ENCODE peak calls at places on chromosomes 5 and 9, in five cellular contexts. R, G, V, B and N are unnamed samples.

GRCh38 chr9:14400658-14400995 is 86.7 kb upstream of the NFIB start:
- DNase-seq in G (no peak), V (peak), B (no peak), R (peak), N (peak)

GRCh38 chr9:136023401-136024225 is 62.4 kb upstream of the UBAC1 start:
- DNase-seq in R (no peak), V (peak), B (peak), G (no peak), N (peak)

GRCh38 chr5:31408814-31409213 is 123.1 kb downstream of the DROSHA start:
- DNase-seq in B (no peak), R (no peak), G (no peak), V (peak), N (no peak)

GRCh38 chr5:135437796-135438560 is 9.2 kb downstream of the DCANP1 start:
- DNase-seq in G (no peak), B (peak), V (peak), R (no peak), N (peak)

GRCh38 chr9:129419382-129419899 is 201.5 kb downstream of the C9orf50 start:
- DNase-seq in G (no peak), V (no peak), B (no peak), R (no peak), N (no peak)

GRCh38 chr5:79750611-79751510 is 61.2 kb downstream of the CMYA5 start:
- DNase-seq in V (no peak), B (no peak), G (no peak), R (no peak), N (no peak)

GRCh38 chr9:128249914-128250838 is 25.6 kb downstream of the GOLGA2 start:
- DNase-seq in B (peak), G (no peak), R (peak), V (peak), N (no peak)

GRCh38 chr5:139457241-139457640 is 5.3 kb downstream of the ECSCR start:
- DNase-seq in V (no peak), G (no peak), R (no peak), B (no peak), N (no peak)

GRCh38 chr5:107248065-107248695 is 422.6 kb downstream of the EFNA5 start:
- DNase-seq in G (no peak), B (no peak), R (peak), V (peak), N (no peak)

GRCh38 chr5:57276353-57276752 is 102.5 kb downstream of the GPBP1 start:
- DNase-seq in G (no peak), V (peak), R (no peak), B (no peak), N (no peak)

GRCh38 chr5:95741458-95741857 is 10.3 kb downstream of the RHOBTB3 start:
- DNase-seq in G (no peak), R (no peak), V (no peak), B (no peak), N (no peak)

GRCh38 chr5:6590581-6590980 is 42.3 kb downstream of the NSUN2 start:
- DNase-seq in V (no peak), R (no peak), G (no peak), B (no peak), N (no peak)

GRCh38 chr9:22840641-22841040 is 394.0 kb downstream of the DMRTA1 start:
- DNase-seq in V (no peak), B (no peak), R (no peak), G (no peak), N (no peak)

GRCh38 chr5:1466631-1467265 is 21.5 kb upstream of the SLC6A3 start:
- DNase-seq in G (no peak), R (no peak), V (no peak), B (peak), N (no peak)

GRCh38 chr5:177132504-177133118 is 962 bp upstream of the NSD1 start:
- DNase-seq in G (no peak), V (no peak), B (no peak), R (no peak), N (no peak)

GRCh38 chr5:169218862-169219261 is 82.1 kb downstream of the SLIT3 start:
- DNase-seq in B (no peak), V (no peak), G (no peak), R (no peak), N (no peak)

GRCh38 chr5:149938791-149939358 is 5.7 kb downstream of the PDE6A start:
- DNase-seq in R (peak), V (peak), B (no peak), G (no peak), N (peak)

GRCh38 chr5:93583525-93583798 is 440 bp downstream of the NR2F1 start:
- DNase-seq in R (no peak), G (no peak), V (no peak), B (no peak), N (no peak)

GRCh38 chr5:78649816-78650561 is 1.4 kb upstream of the LHFPL2 start:
- DNase-seq in B (peak), R (no peak), V (peak), G (no peak), N (no peak)

GRCh38 chr5:133818031-133818431 is 150.4 kb downstream of the C5orf15 start:
- DNase-seq in G (no peak), R (peak), V (peak), B (peak), N (no peak)

GRCh38 chr5:173468821-173469251 is 140.6 kb upstream of the STC2 start:
- DNase-seq in V (no peak), G (no peak), B (no peak), R (no peak), N (no peak)

GRCh38 chr5:11467588-11467987 is 436.7 kb downstream of the CTNND2 start:
- DNase-seq in V (no peak), R (no peak), G (no peak), B (no peak), N (no peak)

GRCh38 chr9:122991370-122991830 is 42.1 kb upstream of the GPR21 start:
- DNase-seq in B (no peak), G (no peak), V (peak), R (peak), N (peak)

GRCh38 chr5:42587056-42587723 is 164.0 kb downstream of the GHR start:
- DNase-seq in V (no peak), B (no peak), R (no peak), G (no peak), N (no peak)

GRCh38 chr5:142428773-142429473 is 104.1 kb upstream of the SPRY4 start:
- DNase-seq in R (no peak), G (no peak), V (no peak), B (no peak), N (no peak)

GRCh38 chr5:77569409-77569808 is 69.1 kb downstream of the OTP start:
- DNase-seq in V (peak), G (no peak), R (no peak), B (no peak), N (no peak)

GRCh38 chr5:137105351-137105750 is 393.8 kb downstream of the SPOCK1 start:
- DNase-seq in R (no peak), B (no peak), V (no peak), G (no peak), N (no peak)

GRCh38 chr5:107610795-107611194 is 59.9 kb downstream of the EFNA5 start:
- DNase-seq in R (no peak), V (no peak), G (no peak), B (no peak), N (no peak)

GRCh38 chr5:51651476-51651875 is 268.2 kb downstream of the ISL1 start:
- DNase-seq in V (no peak), B (no peak), G (no peak), R (no peak), N (no peak)

GRCh38 chr5:134101686-134102439 is 12.6 kb upstream of the TCF7 start:
- DNase-seq in V (peak), B (peak), R (peak), G (no peak), N (no peak)

DNA sequence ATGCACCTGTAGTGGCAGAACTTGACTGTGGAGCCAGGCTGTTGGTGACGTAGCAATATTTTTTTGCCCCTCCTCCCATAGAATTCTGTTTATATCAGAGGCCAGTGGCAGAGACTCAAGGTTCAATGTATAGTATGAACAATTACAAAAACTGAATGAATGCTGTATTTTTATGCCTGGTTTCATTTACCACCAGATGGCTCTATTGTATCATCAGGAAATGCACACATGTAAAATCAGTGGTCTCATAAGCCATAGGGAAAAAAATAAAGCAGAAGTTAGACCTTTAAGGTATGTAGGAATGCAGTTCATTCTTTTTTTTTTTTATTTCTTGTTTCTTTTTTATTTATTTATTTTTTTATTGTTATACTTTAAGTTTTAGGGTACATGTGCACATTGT is 43.6 kb downstream of the CCDC192 start:
- DNase-seq in G (no peak), V (peak), B (no peak), R (peak), N (no peak)
- TF ChIP-seq CTCF in G (no peak), V (peak), B (peak), R (peak), N (peak)

DNA sequence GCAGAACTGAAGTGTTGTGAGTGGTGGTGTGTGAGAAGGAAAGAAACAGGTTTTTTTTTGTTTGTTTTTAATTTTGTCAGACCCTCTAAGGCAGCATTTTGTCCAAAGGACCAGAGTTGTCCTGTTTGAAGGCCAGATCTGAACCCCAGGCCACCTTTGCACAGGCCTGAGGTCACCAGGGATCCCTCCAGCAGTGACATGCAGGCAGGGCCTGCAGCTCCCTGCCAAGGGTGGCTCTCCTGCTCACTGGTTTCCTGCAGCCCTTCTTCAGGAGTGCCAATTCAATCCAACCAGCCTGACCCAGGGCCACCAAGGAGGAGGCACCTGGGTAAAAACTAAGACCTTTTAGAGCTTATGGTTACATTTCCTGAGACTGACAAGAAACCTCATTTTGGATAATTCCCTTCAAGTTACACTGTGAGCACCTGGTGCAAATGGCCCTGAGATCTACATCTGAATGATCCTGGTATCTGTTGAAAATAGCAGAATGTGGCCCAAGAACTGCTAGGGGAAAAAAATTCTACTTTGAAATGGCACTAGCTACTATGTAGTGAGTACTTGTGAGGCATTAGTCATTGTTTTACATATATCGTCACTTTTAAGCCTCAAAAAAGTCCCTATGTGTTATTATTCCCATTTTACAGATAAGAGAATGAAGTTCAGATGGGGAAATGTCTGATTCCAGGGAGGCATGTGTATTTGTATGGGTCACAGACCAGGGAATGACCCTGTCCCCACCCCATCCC is 33.5 kb upstream of the SMU1 start:
- DNase-seq in G (peak), V (no peak), B (no peak), R (no peak), N (no peak)
- TF ChIP-seq CTCF in G (no peak), V (no peak), B (no peak), R (no peak), N (no peak)

GRCh38 chr9:134660407-134660806 is 18.8 kb downstream of the COL5A1 start:
- DNase-seq in B (peak), G (no peak), R (no peak), V (peak), N (no peak)
- TF ChIP-seq CTCF in B (peak), G (no peak), R (peak), V (peak), N (peak)

GRCh38 chr9:116112236-116112635 is 41.4 kb upstream of the PAPPA start:
- DNase-seq in G (no peak), V (peak), B (no peak), R (peak), N (no peak)
- TF ChIP-seq CTCF in G (no peak), V (peak), B (no peak), R (peak), N (peak)